ENCODE peak calls at places on chromosomes 11 and 22, in five cellular contexts. E is prostate gland, L is body of pancreas, O is esophagus squamous epithelium, N is psoas muscle. U is an unnamed sample.
A peak's percentile ranks its signal among the peaks of the same experiment; 100 is the strongest.

GRCh38 chr22:45678961-45679912 is 7.6 kb downstream of the ATXN10 start:
- DNase-seq in E (no peak), L (no peak), O (no peak), N (no peak), U (no peak)

GRCh38 chr11:9206496-9206895 is 58.7 kb downstream of the DENND5A start:
- DNase-seq in E (no peak), L (no peak), O (no peak), N (no peak), U (no peak)

GRCh38 chr11:37786214-37786755 is 1188.2 kb upstream of the RAG2 start:
- DNase-seq in E (no peak), L (no peak), O (no peak), N (no peak), U (no peak)

GRCh38 chr11:13955971-13956421 is 6.5 kb upstream of the SPON1 start:
- DNase-seq in E (peak; percentile 46), L (peak; percentile 67), O (no peak), N (peak; percentile 55), U (no peak)

GRCh38 chr22:23278883-23279675 is 98.8 kb downstream of the BCR start:
- DNase-seq in E (peak; percentile 94), L (peak; percentile 92), O (no peak), N (no peak), U (no peak)

GRCh38 chr11:103624708-103625623 is 411.5 kb upstream of the DDI1 start:
- DNase-seq in E (no peak), L (no peak), O (no peak), N (no peak), U (no peak)

GRCh38 chr11:117815262-117815803 is 9.2 kb downstream of the FXYD2 start:
- DNase-seq in E (no peak), L (peak; percentile 66), O (peak; percentile 37), N (peak; percentile 51), U (no peak)

GRCh38 chr22:20268350-20269012 is 363 bp upstream of the RTN4R start:
- DNase-seq in E (peak; percentile 48), L (peak; percentile 65), O (no peak), N (peak; percentile 73), U (peak; percentile 72)

GRCh38 chr11:61912530-61912898 is 4.9 kb downstream of the RAB3IL1 start:
- DNase-seq in E (no peak), L (peak; percentile 59), O (no peak), N (no peak), U (no peak)

GRCh38 chr11:129696309-129696989 is 119.2 kb upstream of the TMEM45B start:
- DNase-seq in E (no peak), L (no peak), O (no peak), N (no peak), U (no peak)

GRCh38 chr11:84164722-84165121 is 878.6 kb upstream of the CCDC90B start:
- DNase-seq in E (no peak), L (no peak), O (no peak), N (no peak), U (no peak)

GRCh38 chr11:121575250-121575962 is 122.6 kb upstream of the SORL1-AS1 start:
- DNase-seq in E (no peak), L (peak; percentile 80), O (no peak), N (peak; percentile 75), U (peak; percentile 59)

GRCh38 chr11:118373871-118374270 is 14.5 kb downstream of the UBE4A start:
- DNase-seq in E (no peak), L (no peak), O (no peak), N (no peak), U (no peak)

GRCh38 chr11:92311616-92312449 is 87.2 kb downstream of the FAT3 start:
- DNase-seq in E (no peak), L (no peak), O (no peak), N (no peak), U (no peak)

GRCh38 chr11:118939948-118940598 is 14.3 kb upstream of the BCL9L start:
- DNase-seq in E (no peak), L (no peak), O (no peak), N (no peak), U (no peak)

GRCh38 chr11:105838668-105839403 is 183.2 kb downstream of the MSANTD4 start:
- DNase-seq in E (no peak), L (no peak), O (no peak), N (no peak), U (no peak)

GRCh38 chr11:35812850-35813249 is 131.0 kb upstream of the LDLRAD3 start:
- DNase-seq in E (no peak), L (peak; percentile 53), O (no peak), N (no peak), U (no peak)

GRCh38 chr11:16030664-16031063 is 325.7 kb downstream of the SOX6 start:
- DNase-seq in E (no peak), L (no peak), O (no peak), N (no peak), U (no peak)

GRCh38 chr11:63882555-63883242 is 34.3 kb downstream of the RCOR2 start:
- DNase-seq in E (no peak), L (peak; percentile 59), O (no peak), N (no peak), U (no peak)
- H3K4me1 ChIP-seq in E (peaks cover 7% of the 10 kb centered on the region), L (peaks cover 54% of the 10 kb centered on the region), O (peaks cover 87% of the 10 kb centered on the region), N (peaks cover 9% of the 10 kb centered on the region), U (peaks cover 3% of the 10 kb centered on the region)

GRCh38 chr22:40190501-40190900 is 12.8 kb downstream of the TNRC6B start:
- DNase-seq in E (no peak), L (peak; percentile 38), O (no peak), N (no peak), U (no peak)

GRCh38 chr22:40194656-40195055 is 16.9 kb downstream of the TNRC6B start:
- DNase-seq in E (no peak), L (no peak), O (no peak), N (no peak), U (peak; percentile 19)

GRCh38 chr22:40196628-40197027 is 18.9 kb downstream of the TNRC6B start:
- DNase-seq in E (no peak), L (no peak), O (no peak), N (no peak), U (no peak)

GRCh38 chr22:40189979-40190378 is 12.3 kb downstream of the TNRC6B start:
- DNase-seq in E (no peak), L (no peak), O (no peak), N (no peak), U (no peak)

GRCh38 chr22:40193429-40194421 is 16.0 kb downstream of the TNRC6B start:
- DNase-seq in E (no peak), L (no peak), O (no peak), N (no peak), U (no peak)
- H3K27ac ChIP-seq in E (no peak overlapping the region), L (no peak overlapping the region), O (no peak overlapping the region), N (peak overlapping the region; percentile 10), U (no peak overlapping the region)

GRCh38 chr22:50314455-50315288 is 7.2 kb upstream of the PLXNB2 start:
- DNase-seq in E (no peak), L (no peak), O (no peak), N (no peak), U (no peak)
- H3K4me3 ChIP-seq in E (no peak overlapping the region), L (no peak overlapping the region), O (no peak overlapping the region), N (peak overlapping the region; percentile 28), U (peak overlapping the region; percentile 25)

DNA sequence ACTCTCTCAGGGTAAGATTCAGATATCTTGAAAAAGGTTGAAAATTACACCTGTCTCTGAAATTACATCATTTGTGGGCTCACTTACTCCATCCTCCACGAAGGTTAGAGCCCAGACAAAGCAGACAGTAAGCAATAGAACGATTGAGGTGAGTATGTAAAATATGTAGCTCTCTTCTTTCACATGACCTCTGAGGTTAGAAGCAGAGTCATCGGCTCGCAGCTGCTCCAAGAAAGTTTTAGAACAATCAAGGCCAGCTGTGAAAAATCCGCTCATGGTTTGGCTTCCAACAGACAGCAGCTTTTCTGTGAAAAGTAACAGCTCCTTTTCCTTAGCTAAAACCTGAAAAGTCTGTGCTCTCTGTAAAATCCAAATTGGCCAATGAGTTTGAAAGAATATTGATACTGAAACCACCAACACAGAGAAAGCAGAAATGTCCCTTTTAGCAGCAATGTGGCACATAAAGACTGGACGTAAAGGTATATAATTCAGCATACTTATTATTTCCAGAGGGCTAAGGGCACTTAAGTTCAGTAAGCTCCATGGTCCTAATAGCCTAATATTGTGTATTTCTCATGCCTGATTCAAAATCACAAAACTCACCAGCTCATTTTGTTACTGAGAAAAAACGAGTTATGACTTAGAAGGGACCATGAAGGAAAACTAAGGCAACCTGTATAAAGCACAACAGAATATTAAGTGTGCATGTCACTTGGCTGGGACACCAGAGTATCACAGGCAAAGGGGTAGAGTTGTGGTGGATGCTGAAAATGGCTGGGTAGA is 78.2 kb downstream of the FAM76B start:
- DNase-seq in E (no peak), L (no peak), O (no peak), N (no peak), U (no peak)
- H3K4me1 ChIP-seq in E (no peaks in the 10 kb centered on the region), L (no peaks in the 10 kb centered on the region), O (peaks cover 4% of the 10 kb centered on the region), N (no peaks in the 10 kb centered on the region), U (no peaks in the 10 kb centered on the region)

GRCh38 chr11:67302571-67303131 is 679 bp upstream of the SSH3 start:
- DNase-seq in E (no peak), L (peak; percentile 65), O (no peak), N (peak; percentile 72), U (peak; percentile 66)
- H3K27ac ChIP-seq in E (peak overlapping the region; percentile 91), L (peak overlapping the region; percentile 87), O (peak overlapping the region; percentile 91), N (peak overlapping the region; percentile 82), U (peak overlapping the region; percentile 72)

U was measured in ascending aorta.